ENCODE peak calls at places on chromosomes 5 and 9, in four cellular contexts. V is stimulated activated CD8-positive, alpha-beta memory T cell treated with anti-CD3 and anti-CD28 coated beads, Interleukin-15, amount 100 ng/mL, for 24 hours; J is A549; G is effector memory CD4-positive, alpha-beta T cell. Q is an unnamed sample.

GRCh38 chr5:41246376-41246775 is 33.0 kb upstream of the C6 start:
- DNase-seq in V (no peak), J (peak), G (no peak), Q (no peak)

GRCh38 chr5:174305241-174305681 is 259.8 kb downstream of the NSG2 start:
- DNase-seq in V (no peak), J (no peak), G (no peak), Q (no peak)

GRCh38 chr5:180625125-180625790 is 24.1 kb downstream of the FLT4 start:
- DNase-seq in V (no peak), J (no peak), G (no peak), Q (no peak)

GRCh38 chr9:98401140-98402025 is 145.9 kb upstream of the TBC1D2 start:
- DNase-seq in V (no peak), J (no peak), G (no peak), Q (no peak)

GRCh38 chr9:73683862-73684591 is 532.4 kb downstream of the ANXA1 start:
- DNase-seq in V (no peak), J (peak), G (no peak), Q (peak)

GRCh38 chr9:8652282-8652681 is 852.7 kb upstream of the DMAC1 start:
- DNase-seq in V (no peak), J (no peak), G (no peak), Q (no peak)

GRCh38 chr5:1752881-1753280 is 46.8 kb downstream of the MRPL36 start:
- DNase-seq in V (no peak), J (no peak), G (no peak), Q (peak)

GRCh38 chr5:6715758-6716633 is 2.8 kb downstream of the TENT4A start:
- DNase-seq in V (no peak), J (no peak), G (no peak), Q (no peak)

GRCh38 chr9:2022560-2022959 is 7.4 kb downstream of the SMARCA2 start:
- DNase-seq in V (no peak), J (no peak), G (no peak), Q (no peak)